ENCODE peak calls at places on chromosomes 1 and 21, in seven cellular contexts. Y is IMR-90, F is heart left ventricle, S is fibroblast of lung, U is A549, O is left lung, V is cardiac muscle cell. T is an unnamed sample.

GRCh38 chr1:47732489-47732888 is 264.7 kb downstream of the TRABD2B start:
- DNase-seq in Y (no peak), F (no peak), S (no peak), U (peak), O (no peak), V (no peak), T (no peak)

GRCh38 chr1:26468911-26469310 is 3.3 kb upstream of the HMGN2 start:
- DNase-seq in Y (no peak), F (no peak), S (no peak), U (no peak), O (peak), V (no peak), T (peak)

GRCh38 chr1:205783904-205784303 is 8.6 kb upstream of the RAB29 start:
- DNase-seq in Y (peak), F (no peak), S (no peak), U (no peak), O (no peak), V (no peak), T (no peak)

GRCh38 chr1:227543283-227544066 is 19.9 kb upstream of the ZNF678 start:
- DNase-seq in Y (no peak), F (peak), S (no peak), U (no peak), O (peak), V (no peak), T (no peak)

GRCh38 chr1:244289976-244290375 is 161.7 kb downstream of the ADSS2 start:
- DNase-seq in Y (no peak), F (no peak), S (no peak), U (no peak), O (no peak), V (no peak), T (no peak)

GRCh38 chr1:32703479-32704291 is 1.1 kb upstream of the SYNC start:
- DNase-seq in Y (peak), F (no peak), S (peak), U (peak), O (peak), V (no peak), T (no peak)

GRCh38 chr1:155569988-155570592 is 7.5 kb upstream of the ASH1L start:
- DNase-seq in Y (peak), F (no peak), S (peak), U (peak), O (no peak), V (no peak), T (no peak)

GRCh38 chr1:210917560-210918214 is 216.3 kb downstream of the KCNH1 start:
- DNase-seq in Y (no peak), F (no peak), S (no peak), U (no peak), O (no peak), V (no peak), T (no peak)

GRCh38 chr1:213252026-213252425 is 201.0 kb downstream of the RPS6KC1 start:
- DNase-seq in Y (no peak), F (no peak), S (no peak), U (no peak), O (no peak), V (no peak), T (no peak)

GRCh38 chr1:59215766-59216291 is 81.1 kb upstream of the FGGY start:
- DNase-seq in Y (no peak), F (no peak), S (no peak), U (no peak), O (no peak), V (no peak), T (no peak)

GRCh38 chr1:240344918-240345317 is 253.2 kb downstream of the FMN2 start:
- DNase-seq in Y (peak), F (no peak), S (peak), U (no peak), O (no peak), V (no peak), T (no peak)

GRCh38 chr1:195717651-195718050 is 890.6 kb downstream of the KCNT2 start:
- DNase-seq in Y (peak), F (no peak), S (peak), U (peak), O (no peak), V (peak), T (no peak)

GRCh38 chr1:94118013-94118412 is 2.9 kb downstream of the ABCA4 start:
- DNase-seq in Y (no peak), F (no peak), S (no peak), U (peak), O (no peak), V (no peak), T (no peak)

GRCh38 chr1:196400478-196401453 is 207.5 kb downstream of the KCNT2 start:
- DNase-seq in Y (peak), F (no peak), S (peak), U (no peak), O (no peak), V (no peak), T (peak)

GRCh38 chr1:163071381-163072255 is 2.5 kb downstream of the RGS4 start:
- DNase-seq in Y (peak), F (no peak), S (peak), U (peak), O (no peak), V (peak), T (peak)

GRCh38 chr1:183168308-183168707 is 17.8 kb upstream of the LAMC2 start:
- DNase-seq in Y (no peak), F (no peak), S (no peak), U (no peak), O (no peak), V (no peak), T (no peak)

GRCh38 chr21:26148071-26148470 is 22.5 kb downstream of the APP start:
- DNase-seq in Y (no peak), F (no peak), S (no peak), U (peak), O (peak), V (peak), T (no peak)

GRCh38 chr1:226938903-226939438 is 1.1 kb upstream of the COQ8A start:
- DNase-seq in Y (peak), F (no peak), S (peak), U (peak), O (no peak), V (no peak), T (no peak)

GRCh38 chr1:21638531-21639341 is 30.4 kb downstream of the RAP1GAP start:
- DNase-seq in Y (peak), F (no peak), S (peak), U (peak), O (no peak), V (no peak), T (peak)

GRCh38 chr1:63435136-63435535 is 67.7 kb downstream of the ALG6 start:
- DNase-seq in Y (peak), F (no peak), S (no peak), U (no peak), O (no peak), V (no peak), T (no peak)

GRCh38 chr1:45348609-45348965 is 8.3 kb upstream of the MUTYH start:
- DNase-seq in Y (no peak), F (no peak), S (no peak), U (no peak), O (no peak), V (no peak), T (no peak)

GRCh38 chr1:108000620-108001105 is 35.7 kb upstream of the VAV3 start:
- DNase-seq in Y (peak), F (peak), S (peak), U (peak), O (no peak), V (no peak), T (peak)

GRCh38 chr1:16143566-16144324 is 12.1 kb downstream of the EPHA2 start:
- DNase-seq in Y (no peak), F (no peak), S (no peak), U (peak), O (peak), V (peak), T (no peak)

GRCh38 chr21:44405091-44405947 is 50.0 kb upstream of the LRRC3 start:
- DNase-seq in Y (no peak), F (no peak), S (no peak), U (no peak), O (peak), V (no peak), T (no peak)

GRCh38 chr21:38965241-38965640 is 159.5 kb downstream of the ETS2 start:
- DNase-seq in Y (peak), F (no peak), S (no peak), U (no peak), O (no peak), V (peak), T (no peak)

GRCh38 chr1:26994020-26994745 is 691 bp downstream of the TRNP1 start:
- DNase-seq in Y (no peak), F (peak), S (no peak), U (no peak), O (peak), V (peak), T (no peak)

GRCh38 chr1:93414749-93415148 is 33.2 kb upstream of the FNBP1L start:
- DNase-seq in Y (no peak), F (no peak), S (no peak), U (no peak), O (no peak), V (no peak), T (no peak)

GRCh38 chr21:33968082-33968997 is 52.7 kb upstream of the ATP5PO start:
- DNase-seq in Y (peak), F (no peak), S (peak), U (peak), O (no peak), V (peak), T (no peak)

GRCh38 chr1:212853658-212854057 is 4.4 kb upstream of the FLVCR1 start:
- DNase-seq in Y (no peak), F (no peak), S (no peak), U (peak), O (no peak), V (no peak), T (no peak)

GRCh38 chr1:24964811-24965570 is 34.9 kb upstream of the RUNX3 start:
- DNase-seq in Y (peak), F (peak), S (no peak), U (no peak), O (peak), V (no peak), T (peak)
- H3K27ac ChIP-seq in Y (no peak), F (peak), S (no peak), U (no peak), O (no peak), V (no peak), T (no peak)

GRCh38 chr1:13707211-13707610 is 7.2 kb downstream of the PRDM2 start:
- DNase-seq in Y (peak), F (no peak), S (peak), U (no peak), O (no peak), V (no peak), T (no peak)

GRCh38 chr1:13703128-13703513 is 3.1 kb downstream of the PRDM2 start:
- DNase-seq in Y (no peak), F (no peak), S (no peak), U (no peak), O (no peak), V (no peak), T (no peak)

GRCh38 chr1:13703558-13704485 is 3.8 kb downstream of the PRDM2 start:
- DNase-seq in Y (no peak), F (no peak), S (no peak), U (no peak), O (no peak), V (no peak), T (no peak)

GRCh38 chr1:13708380-13709010 is 8.5 kb downstream of the PRDM2 start:
- DNase-seq in Y (no peak), F (no peak), S (no peak), U (no peak), O (no peak), V (no peak), T (no peak)

GRCh38 chr1:13706058-13706457 is 6.1 kb downstream of the PRDM2 start:
- DNase-seq in Y (no peak), F (no peak), S (no peak), U (no peak), O (no peak), V (no peak), T (no peak)
- TF ChIP-seq CTCF in Y (no peak), F (no peak), S (no peak), U (no peak), O (no peak), V (no peak), T (no peak)

GRCh38 chr1:65526049-65526556 is 105.6 kb downstream of the LEPR start:
- DNase-seq in Y (no peak), F (no peak), S (no peak), U (no peak), O (no peak), V (no peak), T (no peak)
- H3K4me3 ChIP-seq in Y (no peak), F (peak), S (no peak), U (peak), O (peak), V (peak), T (no peak)

GRCh38 chr1:165376041-165376810 is 19.7 kb upstream of the LMX1A start:
- DNase-seq in Y (peak), F (peak), S (peak), U (no peak), O (peak), V (peak), T (peak)

GRCh38 chr1:165376811-165377153 is 20.3 kb upstream of the LMX1A start:
- DNase-seq in Y (no peak), F (no peak), S (no peak), U (no peak), O (no peak), V (no peak), T (no peak)

GRCh38 chr1:165371588-165372235 is 15.2 kb upstream of the LMX1A start:
- DNase-seq in Y (no peak), F (no peak), S (no peak), U (no peak), O (no peak), V (no peak), T (no peak)

GRCh38 chr1:165375623-165376022 is 19.1 kb upstream of the LMX1A start:
- DNase-seq in Y (no peak), F (no peak), S (no peak), U (no peak), O (no peak), V (no peak), T (no peak)
- H3K27ac ChIP-seq in Y (no peak), F (peak), S (no peak), U (no peak), O (peak), V (no peak), T (no peak)

GRCh38 chr21:35562876-35563275 is 497.4 kb downstream of the SETD4 start:
- DNase-seq in Y (peak), F (no peak), S (peak), U (no peak), O (no peak), V (no peak), T (no peak)

GRCh38 chr21:35556536-35556935 is 503.8 kb downstream of the SETD4 start:
- DNase-seq in Y (no peak), F (no peak), S (no peak), U (no peak), O (no peak), V (no peak), T (no peak)

GRCh38 chr21:35561076-35561475 is 499.2 kb downstream of the SETD4 start:
- DNase-seq in Y (no peak), F (no peak), S (no peak), U (no peak), O (no peak), V (no peak), T (no peak)

GRCh38 chr21:35559881-35560280 is 500.4 kb downstream of the SETD4 start:
- DNase-seq in Y (peak), F (no peak), S (peak), U (no peak), O (no peak), V (no peak), T (no peak)

DNA sequence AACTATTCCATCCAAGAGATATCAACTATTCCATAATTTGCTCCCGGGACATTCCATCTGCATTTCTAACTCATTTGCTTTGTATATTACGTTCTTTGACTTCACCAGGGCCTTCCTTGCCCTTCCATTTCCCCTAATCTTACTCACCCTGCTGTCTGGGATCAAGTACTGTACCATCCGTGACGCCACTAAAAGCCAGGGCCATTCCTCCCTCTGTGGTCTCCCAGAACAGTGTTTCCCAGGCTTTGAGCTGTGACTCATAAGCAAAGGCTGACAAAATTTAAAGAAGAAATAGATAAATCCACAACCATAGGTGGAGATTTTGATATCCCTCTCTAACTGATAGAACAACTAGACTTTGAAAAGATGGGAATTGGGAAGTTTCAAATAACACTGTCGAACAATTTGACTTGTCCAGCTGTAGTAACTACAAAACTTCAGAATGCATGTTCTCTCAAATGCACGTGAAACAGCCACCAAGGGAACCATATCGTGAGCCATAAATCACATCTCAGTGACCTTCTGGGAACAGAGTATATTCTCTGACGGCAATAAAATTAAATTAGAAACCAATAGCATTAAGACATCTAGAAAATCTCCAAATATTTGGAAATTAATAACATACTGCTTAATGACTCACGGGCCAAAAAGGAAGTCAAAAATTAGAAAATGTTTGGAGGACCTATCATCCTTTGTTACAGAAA is 501.0 kb downstream of the SETD4 start:
- DNase-seq in Y (peak), F (no peak), S (peak), U (no peak), O (no peak), V (no peak), T (peak)
- TF ChIP-seq CTCF in Y (peak), F (no peak), S (no peak), U (no peak), O (no peak), V (no peak), T (no peak)

GRCh38 chr1:179293340-179294327 is at the start of gene SOAT1:
- DNase-seq in Y (peak), F (peak), S (peak), U (peak), O (peak), V (peak), T (peak)

GRCh38 chr1:179296831-179297377 is 3.3 kb downstream of the SOAT1 start:
- DNase-seq in Y (no peak), F (no peak), S (no peak), U (no peak), O (no peak), V (no peak), T (no peak)

GRCh38 chr1:179296356-179296755 is 2.8 kb downstream of the SOAT1 start:
- DNase-seq in Y (no peak), F (no peak), S (no peak), U (no peak), O (no peak), V (no peak), T (no peak)

GRCh38 chr1:179298952-179299351 is 5.4 kb downstream of the SOAT1 start:
- DNase-seq in Y (no peak), F (no peak), S (no peak), U (no peak), O (no peak), V (no peak), T (no peak)

DNA sequence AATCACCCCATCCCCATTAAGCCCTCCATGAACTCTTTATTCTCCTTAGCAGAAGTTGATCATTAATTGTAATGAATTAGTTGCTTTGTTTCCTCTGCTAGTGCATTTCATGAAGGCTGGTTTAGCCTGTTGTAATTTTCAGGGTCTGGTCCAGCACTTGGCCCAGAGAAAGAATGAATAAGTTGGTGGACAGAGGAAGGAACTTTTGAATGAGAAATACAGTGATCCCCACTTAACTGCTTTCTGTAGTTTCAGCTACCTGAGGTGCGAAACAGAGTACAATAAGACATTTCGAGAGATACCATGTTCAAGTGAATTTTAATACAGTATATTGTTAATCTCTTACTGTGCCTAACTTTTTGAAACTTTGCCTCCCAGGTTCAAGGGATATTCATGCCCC is 1.8 kb downstream of the SOAT1 start:
- DNase-seq in Y (no peak), F (no peak), S (no peak), U (no peak), O (no peak), V (no peak), T (no peak)
- H3K4me3 ChIP-seq in Y (peak), F (no peak), S (peak), U (no peak), O (peak), V (no peak), T (peak)